ENCODE peak calls at places on chromosome 6, in seven cellular contexts. K, X, L, R, D, Q and H are unnamed samples.

GRCh38 chr6:2755456-2755855 is 4.7 kb upstream of the MYLK4 start:
- DNase-seq in K (no peak), X (no peak), L (no peak), R (no peak), D (no peak), Q (no peak), H (no peak)

GRCh38 chr6:79604583-79605037 is 26.5 kb upstream of the SH3BGRL2 start:
- DNase-seq in K (no peak), X (no peak), L (no peak), R (no peak), D (peak; percentile 3), Q (no peak), H (no peak)

GRCh38 chr6:17165383-17165782 is 63.5 kb downstream of the STMND1 start:
- DNase-seq in K (no peak), X (no peak), L (no peak), R (no peak), D (peak; percentile 8), Q (no peak), H (no peak)

GRCh38 chr6:7058250-7058923 is 49.4 kb upstream of the RREB1 start:
- DNase-seq in K (no peak), X (no peak), L (no peak), R (no peak), D (peak; percentile 91), Q (no peak), H (no peak)

GRCh38 chr6:54621285-54621684 is 225.3 kb upstream of the FAM83B start:
- DNase-seq in K (no peak), X (no peak), L (no peak), R (no peak), D (no peak), Q (no peak), H (no peak)

GRCh38 chr6:45681860-45682488 is 304.2 kb upstream of the SUPT3H start:
- DNase-seq in K (peak; percentile 19), X (no peak), L (peak; percentile 65), R (no peak), D (peak; percentile 96), Q (no peak), H (peak; percentile 50)

GRCh38 chr6:89842228-89842627 is 12.5 kb downstream of the CASP8AP2 start:
- DNase-seq in K (no peak), X (no peak), L (no peak), R (no peak), D (no peak), Q (no peak), H (no peak)

GRCh38 chr6:4719491-4719890 is 56.7 kb upstream of the CDYL start:
- DNase-seq in K (no peak), X (no peak), L (no peak), R (no peak), D (no peak), Q (no peak), H (no peak)

GRCh38 chr6:116158641-116159040 is 32.7 kb upstream of the COL10A1 start:
- DNase-seq in K (no peak), X (no peak), L (no peak), R (no peak), D (peak; percentile 49), Q (no peak), H (no peak)

GRCh38 chr6:165636415-165637048 is 26.5 kb downstream of the PDE10A start:
- DNase-seq in K (no peak), X (no peak), L (no peak), R (peak; percentile 9), D (peak; percentile 44), Q (no peak), H (no peak)

GRCh38 chr6:82040405-82041221 is 206.9 kb downstream of the IBTK start:
- DNase-seq in K (no peak), X (no peak), L (peak; percentile 9), R (peak; percentile 60), D (peak; percentile 68), Q (no peak), H (no peak)

GRCh38 chr6:40352006-40352405 is 235.2 kb downstream of the LRFN2 start:
- DNase-seq in K (no peak), X (no peak), L (no peak), R (peak; percentile 18), D (peak; percentile 62), Q (no peak), H (no peak)

GRCh38 chr6:56372621-56373020 is 125.2 kb upstream of the COL21A1 start:
- DNase-seq in K (no peak), X (no peak), L (no peak), R (no peak), D (no peak), Q (no peak), H (no peak)

GRCh38 chr6:10730254-10730653 is 7.4 kb downstream of the TMEM14C start:
- DNase-seq in K (no peak), X (no peak), L (no peak), R (no peak), D (no peak), Q (no peak), H (no peak)

GRCh38 chr6:47116616-47117015 is 74.5 kb upstream of the ADGRF1 start:
- DNase-seq in K (no peak), X (no peak), L (no peak), R (no peak), D (no peak), Q (no peak), H (no peak)

GRCh38 chr6:136250686-136251008 is 536 bp upstream of the MTFR2 start:
- DNase-seq in K (no peak), X (no peak), L (no peak), R (no peak), D (no peak), Q (no peak), H (no peak)

GRCh38 chr6:162627362-162627761 is 100.2 kb downstream of the PRKN start:
- DNase-seq in K (no peak), X (no peak), L (no peak), R (no peak), D (no peak), Q (no peak), H (no peak)

GRCh38 chr6:129852257-129852858 is 8.8 kb downstream of the TMEM244 start:
- DNase-seq in K (no peak), X (no peak), L (no peak), R (no peak), D (peak; percentile 63), Q (no peak), H (no peak)

GRCh38 chr6:46410330-46410953 is 80.8 kb downstream of the RCAN2 start:
- DNase-seq in K (peak; percentile 23), X (no peak), L (peak; percentile 26), R (peak; percentile 15), D (peak; percentile 26), Q (no peak), H (peak; percentile 43)

GRCh38 chr6:13624871-13625288 is 9.7 kb downstream of the NOL7 start:
- DNase-seq in K (peak; percentile 13), X (no peak), L (peak; percentile 50), R (no peak), D (peak; percentile 38), Q (no peak), H (peak; percentile 45)

GRCh38 chr6:159982726-159983506 is 14.0 kb downstream of the IGF2R start:
- DNase-seq in K (no peak), X (no peak), L (peak; percentile 37), R (no peak), D (no peak), Q (no peak), H (peak; percentile 35)

GRCh38 chr6:150667977-150668716 is 68.5 kb downstream of the PLEKHG1 start:
- DNase-seq in K (no peak), X (peak; percentile 34), L (no peak), R (peak; percentile 80), D (peak; percentile 11), Q (no peak), H (no peak)

GRCh38 chr6:87174078-87174579 is 18.8 kb downstream of the ZNF292 start:
- DNase-seq in K (no peak), X (no peak), L (no peak), R (no peak), D (no peak), Q (no peak), H (no peak)

GRCh38 chr6:135465307-135465706 is 32.2 kb downstream of the AHI1 start:
- DNase-seq in K (no peak), X (no peak), L (no peak), R (no peak), D (no peak), Q (no peak), H (no peak)

GRCh38 chr6:127422791-127423190 is 36.4 kb downstream of the KIAA0408 start:
- DNase-seq in K (no peak), X (no peak), L (no peak), R (no peak), D (no peak), Q (no peak), H (no peak)